ENCODE peak calls at places on chromosomes 5 and 9, in four cellular contexts. One of them, this sample, is unnamed.

GRCh38 chr9:88643931-88644330 is 109.0 kb downstream of the NXNL2 start:
- DNase-seq in GM12864: no peak
- DNase-seq in RWPE1: no peak
- DNase-seq in CD8-positive, alpha-beta T cell: no peak
- DNase-seq in this sample: no peak

GRCh38 chr9:121262953-121263352 is 5.0 kb upstream of the GSN start:
- DNase-seq in GM12864: no peak
- DNase-seq in RWPE1: no peak
- DNase-seq in CD8-positive, alpha-beta T cell: no peak
- DNase-seq in this sample: no peak

GRCh38 chr5:174724484-174725260 is at the start of gene MSX2:
- DNase-seq in GM12864: no peak
- DNase-seq in RWPE1: peak
- DNase-seq in CD8-positive, alpha-beta T cell: no peak
- DNase-seq in this sample: no peak

GRCh38 chr5:145981612-145982571 is 45.5 kb downstream of the SH3RF2 start:
- DNase-seq in GM12864: no peak
- DNase-seq in RWPE1: no peak
- DNase-seq in CD8-positive, alpha-beta T cell: no peak
- DNase-seq in this sample: no peak

GRCh38 chr5:83524345-83524744 is 52.8 kb downstream of the VCAN start:
- DNase-seq in GM12864: no peak
- DNase-seq in RWPE1: no peak
- DNase-seq in CD8-positive, alpha-beta T cell: no peak
- DNase-seq in this sample: no peak

GRCh38 chr5:116944171-116944570 is 369.5 kb upstream of the SEMA6A start:
- DNase-seq in GM12864: no peak
- DNase-seq in RWPE1: no peak
- DNase-seq in CD8-positive, alpha-beta T cell: no peak
- DNase-seq in this sample: no peak

GRCh38 chr9:91726406-91727100 is 223.5 kb downstream of the ROR2 start:
- DNase-seq in GM12864: no peak
- DNase-seq in RWPE1: no peak
- DNase-seq in CD8-positive, alpha-beta T cell: no peak
- DNase-seq in this sample: no peak

GRCh38 chr5:154708845-154709244 is 46.3 kb upstream of the LARP1 start:
- DNase-seq in GM12864: no peak
- DNase-seq in RWPE1: peak
- DNase-seq in CD8-positive, alpha-beta T cell: no peak
- DNase-seq in this sample: no peak

DNA sequence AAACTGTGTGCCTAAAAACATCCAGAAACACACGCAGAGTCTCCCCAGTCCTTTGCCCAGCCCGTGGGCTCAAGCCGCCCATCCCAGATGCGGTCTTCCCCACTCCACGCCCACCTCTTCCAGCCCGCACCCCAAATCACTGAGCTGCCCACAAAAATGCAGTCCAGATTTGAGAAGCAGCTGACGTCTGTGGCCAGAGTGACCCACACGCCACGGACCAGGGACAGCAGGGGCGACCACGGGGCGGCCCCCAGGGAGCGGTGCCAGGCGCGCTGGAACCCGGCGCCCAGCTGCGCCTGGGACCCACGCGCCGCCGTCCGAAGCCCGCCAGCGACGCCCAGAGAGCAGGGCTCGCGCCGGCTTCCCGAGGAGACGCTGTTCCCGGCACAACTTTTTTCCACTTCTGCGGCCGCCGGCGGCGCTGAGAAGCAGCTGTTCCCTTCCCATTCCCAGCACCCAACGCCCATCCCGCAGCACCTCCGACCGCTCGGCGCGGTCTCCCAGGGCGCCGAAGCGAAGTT is 674 bp downstream of the LHFPL2 start:
- DNase-seq in GM12864: no peak
- DNase-seq in RWPE1: peak
- DNase-seq in CD8-positive, alpha-beta T cell: no peak
- DNase-seq in this sample: peak
- TF ChIP-seq CTCF in GM12864: no peak
- TF ChIP-seq CTCF in RWPE1: peak
- TF ChIP-seq CTCF in CD8-positive, alpha-beta T cell: no peak
- TF ChIP-seq CTCF in this sample: peak

DNA sequence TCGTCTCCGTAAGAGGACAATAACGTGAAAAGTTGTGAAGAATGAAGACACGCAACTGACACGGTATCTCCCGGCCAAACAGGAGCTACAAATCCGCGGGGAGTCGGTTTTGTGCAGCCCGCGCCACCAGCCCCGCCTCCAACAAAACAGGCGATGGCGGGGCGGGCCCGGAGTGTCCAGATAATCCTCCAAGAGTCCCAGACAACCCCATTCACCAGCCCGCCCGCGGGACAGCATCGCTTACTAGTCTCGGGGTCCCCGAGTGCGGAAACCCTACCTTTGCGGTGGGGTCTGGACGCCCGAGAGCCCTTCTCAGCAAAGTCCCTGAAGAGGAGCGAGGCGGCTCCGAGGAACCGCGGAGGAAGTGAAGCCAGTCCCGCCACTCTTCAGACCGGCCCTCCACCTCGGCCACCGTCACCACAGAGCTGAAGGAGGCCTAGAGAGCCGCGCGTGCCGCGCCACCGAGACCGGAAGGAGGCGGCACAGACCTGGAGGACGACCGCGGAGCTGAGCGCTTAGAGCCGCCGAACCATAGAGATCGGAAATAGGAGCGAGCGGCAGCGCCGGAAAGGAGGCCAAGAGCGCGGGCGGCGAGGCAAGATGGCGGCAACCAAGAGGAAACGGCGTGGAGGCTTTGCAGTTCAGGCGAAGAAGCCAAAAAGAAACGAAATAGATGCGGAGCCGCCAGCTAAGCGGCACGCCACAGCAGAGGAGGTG is at the start of the genes BRIX1 and RAD1:
- DNase-seq in GM12864: peak
- DNase-seq in RWPE1: peak
- DNase-seq in CD8-positive, alpha-beta T cell: peak
- DNase-seq in this sample: peak
- TF ChIP-seq CTCF in GM12864: no peak
- TF ChIP-seq CTCF in RWPE1: no peak
- TF ChIP-seq CTCF in CD8-positive, alpha-beta T cell: no peak
- TF ChIP-seq CTCF in this sample: no peak

GRCh38 chr9:124038239-124038638 is 26.7 kb downstream of the LHX2 start:
- DNase-seq in GM12864: no peak
- DNase-seq in RWPE1: no peak
- DNase-seq in CD8-positive, alpha-beta T cell: no peak
- DNase-seq in this sample: no peak

GRCh38 chr9:124040186-124040920 is 28.8 kb downstream of the LHX2 start:
- DNase-seq in GM12864: no peak
- DNase-seq in RWPE1: no peak
- DNase-seq in CD8-positive, alpha-beta T cell: no peak
- DNase-seq in this sample: no peak

GRCh38 chr9:124038790-124039633 is 27.4 kb downstream of the LHX2 start:
- DNase-seq in GM12864: no peak
- DNase-seq in RWPE1: no peak
- DNase-seq in CD8-positive, alpha-beta T cell: no peak
- DNase-seq in this sample: no peak

GRCh38 chr9:124036578-124036977 is 25.0 kb downstream of the LHX2 start:
- DNase-seq in GM12864: no peak
- DNase-seq in RWPE1: no peak
- DNase-seq in CD8-positive, alpha-beta T cell: no peak
- DNase-seq in this sample: no peak

DNA sequence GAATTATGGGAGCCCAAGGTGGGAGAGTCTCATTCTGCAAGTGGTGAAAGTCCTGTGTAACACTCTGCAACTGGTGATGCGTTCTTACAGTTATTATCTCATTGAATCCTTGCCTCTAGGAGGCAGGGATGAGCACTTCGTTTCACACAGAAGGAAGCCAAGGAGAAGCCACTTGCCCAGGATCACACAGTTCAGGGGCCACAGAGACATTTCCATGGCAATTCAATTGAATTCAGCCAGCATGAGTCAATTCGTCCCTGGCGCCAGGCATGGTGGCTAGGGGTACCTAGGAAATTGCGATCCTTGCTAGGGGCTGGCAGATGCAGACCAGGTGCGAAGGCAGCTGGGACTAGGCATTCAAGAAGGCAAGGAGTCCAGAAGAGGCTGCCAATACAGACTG is 26.2 kb downstream of the LHX2 start:
- DNase-seq in GM12864: no peak
- DNase-seq in RWPE1: no peak
- DNase-seq in CD8-positive, alpha-beta T cell: no peak
- DNase-seq in this sample: no peak
- TF ChIP-seq CTCF in GM12864: no peak
- TF ChIP-seq CTCF in RWPE1: no peak
- TF ChIP-seq CTCF in CD8-positive, alpha-beta T cell: no peak
- TF ChIP-seq CTCF in this sample: no peak

GRCh38 chr5:36632363-36632664 is 25.9 kb downstream of the SLC1A3 start:
- DNase-seq in GM12864: no peak
- DNase-seq in RWPE1: no peak
- DNase-seq in CD8-positive, alpha-beta T cell: no peak
- DNase-seq in this sample: no peak
- TF ChIP-seq CTCF in GM12864: no peak
- TF ChIP-seq CTCF in RWPE1: no peak
- TF ChIP-seq CTCF in CD8-positive, alpha-beta T cell: no peak
- TF ChIP-seq CTCF in this sample: no peak

GRCh38 chr5:131082034-131082550 is 83.0 kb downstream of the HINT1 start:
- DNase-seq in GM12864: no peak
- DNase-seq in RWPE1: no peak
- DNase-seq in CD8-positive, alpha-beta T cell: no peak
- DNase-seq in this sample: no peak

GRCh38 chr5:131081371-131081770 is 83.7 kb downstream of the HINT1 start:
- DNase-seq in GM12864: no peak
- DNase-seq in RWPE1: no peak
- DNase-seq in CD8-positive, alpha-beta T cell: no peak
- DNase-seq in this sample: no peak

DNA sequence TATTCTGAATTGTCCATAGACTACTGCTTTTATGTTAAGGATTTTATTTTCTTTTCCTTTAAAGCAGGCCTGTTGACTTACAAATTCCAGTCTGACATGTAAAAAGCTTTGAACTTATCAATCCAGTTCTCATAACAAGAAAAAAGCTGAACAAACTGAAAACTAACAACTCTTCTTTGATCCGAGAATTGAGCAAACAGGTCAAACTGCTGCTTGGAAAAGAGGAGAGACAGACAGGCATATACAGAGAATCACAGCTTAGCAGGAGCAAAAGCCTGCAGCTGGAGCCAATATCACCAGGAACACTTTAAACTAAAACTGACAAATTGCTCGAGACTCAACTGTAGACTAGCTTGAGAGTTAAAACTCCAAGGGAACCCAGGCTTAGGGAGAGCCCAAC is 85.8 kb downstream of the HINT1 start:
- DNase-seq in GM12864: no peak
- DNase-seq in RWPE1: no peak
- DNase-seq in CD8-positive, alpha-beta T cell: no peak
- DNase-seq in this sample: no peak
- TF ChIP-seq CTCF in GM12864: no peak
- TF ChIP-seq CTCF in RWPE1: no peak
- TF ChIP-seq CTCF in CD8-positive, alpha-beta T cell: no peak
- TF ChIP-seq CTCF in this sample: no peak